ENCODE peak calls at places on chromosomes 13 and 19, in six cellular contexts. F is esophagus squamous epithelium, U is lower leg skin, N is IMR-90, L is right lobe of liver, E is uterus. Y is an unnamed sample.

GRCh38 chr13:80276371-80277289 is 64.3 kb downstream of the SPRY2 start:
- DNase-seq in L (no peak), U (no peak), F (no peak), E (no peak), N (peak; percentile 23), Y (no peak)

GRCh38 chr13:110347535-110348308 is 40.6 kb downstream of the COL4A2 start:
- DNase-seq in L (no peak), F (no peak), N (peak; percentile 90), U (peak; percentile 87), E (peak; percentile 72), Y (peak; percentile 93)

GRCh38 chr19:34120846-34121639 is 51.3 kb upstream of the LSM14A start:
- DNase-seq in N (peak; percentile 52), E (no peak), U (no peak), F (no peak), L (peak; percentile 30), Y (peak; percentile 45)

GRCh38 chr13:98488736-98489135 is 88.2 kb downstream of the STK24 start:
- DNase-seq in F (no peak), L (no peak), N (no peak), U (no peak), E (no peak), Y (no peak)

GRCh38 chr19:45638930-45639729 is at the start of gene EML2:
- DNase-seq in N (no peak), E (no peak), F (no peak), U (peak; percentile 91), L (peak; percentile 63), Y (no peak)

GRCh38 chr19:6108721-6109633 is 1.3 kb downstream of the RFX2 start:
- DNase-seq in E (peak; percentile 82), N (peak; percentile 66), F (no peak), U (peak; percentile 93), L (peak; percentile 56), Y (peak; percentile 26)

GRCh38 chr13:33727356-33728083 is 90.4 kb upstream of the RFC3 start:
- DNase-seq in U (no peak), E (no peak), L (no peak), N (no peak), F (no peak), Y (no peak)

GRCh38 chr13:75666646-75667351 is 30.7 kb downstream of the LMO7 start:
- DNase-seq in U (no peak), N (peak; percentile 79), L (no peak), E (no peak), F (no peak), Y (no peak)

GRCh38 chr13:48731957-48732569 is 78.3 kb downstream of the CYSLTR2 start:
- DNase-seq in U (no peak), L (peak; percentile 60), E (no peak), N (no peak), F (no peak), Y (no peak)

GRCh38 chr13:113874177-113874576 is 10.3 kb upstream of the GAS6 start:
- DNase-seq in L (no peak), E (no peak), U (no peak), F (no peak), N (no peak), Y (no peak)

GRCh38 chr13:100347941-100348340 is 240.6 kb downstream of the GGACT start:
- DNase-seq in F (no peak), E (no peak), N (no peak), U (no peak), L (no peak), Y (no peak)

GRCh38 chr19:50513746-50514345 is at the start of gene ASPDH:
- DNase-seq in E (no peak), U (no peak), L (no peak), F (no peak), N (no peak), Y (no peak)

GRCh38 chr13:34011552-34012085 is 193.7 kb downstream of the RFC3 start:
- DNase-seq in N (no peak), F (no peak), L (no peak), U (no peak), E (no peak), Y (no peak)

GRCh38 chr19:40529093-40529954 is 47.3 kb upstream of the SHKBP1 start:
- DNase-seq in L (peak; percentile 91), U (peak; percentile 97), E (peak; percentile 81), N (peak; percentile 61), F (no peak), Y (peak; percentile 100)

GRCh38 chr13:91242652-91243051 is 104.8 kb upstream of the MIR17HG start:
- DNase-seq in E (no peak), L (no peak), F (no peak), N (no peak), U (no peak), Y (no peak)

GRCh38 chr13:101013245-101013644 is 338.6 kb upstream of the TMTC4 start:
- DNase-seq in F (no peak), E (no peak), L (no peak), U (no peak), N (no peak), Y (no peak)

GRCh38 chr19:34838753-34839431 is 65.9 kb upstream of the ZNF599 start:
- DNase-seq in F (no peak), U (no peak), L (peak; percentile 54), N (no peak), E (no peak), Y (no peak)

GRCh38 chr19:50519006-50519575 is 5.4 kb upstream of the ASPDH start:
- DNase-seq in E (no peak), L (no peak), F (no peak), N (no peak), U (no peak), Y (no peak)

GRCh38 chr19:50418186-50419021 is at the start of gene SPIB:
- DNase-seq in F (no peak), E (no peak), U (no peak), N (no peak), L (no peak), Y (no peak)

GRCh38 chr13:65985632-65986031 is 1244.5 kb downstream of the PCDH9 start:
- DNase-seq in U (no peak), F (no peak), N (no peak), L (no peak), E (no peak), Y (no peak)

GRCh38 chr19:2381151-2381822 is 21.2 kb downstream of the TMPRSS9 start:
- DNase-seq in L (no peak), F (no peak), E (no peak), U (no peak), N (peak; percentile 15), Y (no peak)

GRCh38 chr13:99959538-99960230 is 11.9 kb downstream of the ZIC5 start:
- DNase-seq in F (no peak), E (no peak), L (no peak), N (no peak), U (no peak), Y (no peak)

GRCh38 chr19:342801-343421 is 1.7 kb downstream of the MIER2 start:
- DNase-seq in U (peak; percentile 90), N (peak; percentile 93), E (peak; percentile 72), F (no peak), L (peak; percentile 61), Y (peak; percentile 73)

GRCh38 chr19:39754544-39754943 is 16.7 kb upstream of the CLC start:
- DNase-seq in F (no peak), E (no peak), L (no peak), N (no peak), U (no peak), Y (no peak)

GRCh38 chr13:110921695-110922094 is 6.8 kb upstream of the ANKRD10 start:
- DNase-seq in U (no peak), E (no peak), F (no peak), L (no peak), N (no peak), Y (no peak)

GRCh38 chr13:31060655-31061054 is 101.0 kb downstream of the HSPH1 start:
- DNase-seq in L (no peak), F (no peak), U (peak; percentile 62), E (no peak), N (no peak), Y (no peak)

GRCh38 chr13:79307866-79308298 is 98.2 kb downstream of the RBM26 start:
- DNase-seq in N (peak; percentile 61), U (no peak), L (no peak), E (no peak), F (no peak), Y (no peak)

GRCh38 chr13:113990321-113990837 is 16.5 kb upstream of the C13orf46 start:
- DNase-seq in N (no peak), U (peak; percentile 81), L (no peak), E (no peak), F (no peak), Y (no peak)

GRCh38 chr19:16206637-16207036 is 8.9 kb downstream of the AP1M1 start:
- DNase-seq in U (no peak), E (no peak), F (no peak), L (no peak), N (no peak), Y (no peak)

GRCh38 chr19:336067-336614 is 8.5 kb downstream of the MIER2 start:
- DNase-seq in N (no peak), E (peak; percentile 14), L (no peak), F (no peak), U (peak; percentile 40), Y (no peak)

GRCh38 chr19:36008336-36008978 is at the start of gene SYNE4:
- DNase-seq in N (no peak), L (peak; percentile 85), U (no peak), E (no peak), F (no peak), Y (no peak)

DNA sequence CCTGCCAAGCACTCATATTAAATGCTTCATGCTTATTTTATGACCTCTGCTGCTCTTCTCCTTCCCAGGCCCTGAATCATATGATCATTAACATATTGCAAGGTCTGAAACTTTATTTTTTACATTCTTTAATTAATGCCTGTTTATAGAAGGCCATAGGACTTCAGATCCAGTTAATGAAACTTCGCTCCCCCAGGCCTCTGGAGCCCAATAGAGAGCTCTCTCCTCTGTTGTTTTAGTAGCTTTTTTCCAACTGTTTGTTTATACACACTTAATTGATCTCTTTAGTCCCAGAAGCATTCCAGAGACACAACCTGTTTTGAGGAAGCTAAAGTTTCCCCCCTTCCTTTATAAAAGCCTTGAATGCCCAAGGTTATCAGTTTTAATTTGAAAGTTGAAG is 68.3 kb downstream of the DACH1 start:
- DNase-seq in U (no peak), F (no peak), E (no peak), L (no peak), N (no peak), Y (no peak)
- TF ChIP-seq POLR2A in U (no peak), F (no peak), E (no peak), L (no peak), N (no peak), Y (no peak)

GRCh38 chr19:47608074-47608907 is 643 bp upstream of the BICRA start:
- DNase-seq in F (peak; percentile 41), E (peak; percentile 95), N (peak; percentile 90), U (peak; percentile 98), L (peak; percentile 95), Y (peak; percentile 83)
- TF ChIP-seq POLR2A in F (no peak), E (peak; percentile 67), N (peak; percentile 80), U (peak; percentile 55), L (peak; percentile 92), Y (peak; percentile 67)

GRCh38 chr19:10104665-10105221 is 1.4 kb upstream of the PPAN start:
- DNase-seq in U (no peak), E (no peak), N (no peak), L (no peak), F (no peak), Y (no peak)
- TF ChIP-seq POLR2A in U (no peak), E (no peak), N (no peak), L (no peak), F (no peak), Y (no peak)

DNA sequence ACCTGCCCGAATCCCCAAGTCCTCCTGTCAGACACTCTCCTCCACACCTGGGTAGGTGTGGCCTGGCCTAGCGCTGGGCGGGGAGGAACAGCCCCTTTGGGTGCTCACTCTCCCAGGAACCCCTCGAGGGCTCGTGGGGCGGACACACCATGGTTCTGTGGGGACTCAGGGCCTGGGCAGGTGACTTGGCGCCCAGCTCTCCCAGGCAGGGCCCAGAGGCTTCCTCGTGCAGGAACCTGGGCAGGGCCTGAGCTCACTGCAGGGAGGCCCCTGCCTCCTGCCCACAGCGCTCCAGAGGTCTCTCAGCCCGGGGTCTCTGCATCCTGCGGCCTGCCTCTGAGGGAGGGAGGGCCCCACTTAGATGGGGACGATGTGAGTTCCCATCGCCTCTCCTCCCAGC is 11.9 kb downstream of the LSM4 start:
- DNase-seq in L (no peak), U (no peak), N (no peak), F (no peak), E (no peak), Y (no peak)
- TF ChIP-seq POLR2A in L (no peak), U (no peak), N (no peak), F (no peak), E (no peak), Y (no peak)